ENCODE peak calls at places on chromosome 17, in five cellular contexts. E is endodermal cell, D is upper lobe of right lung, X is brain microvascular endothelial cell, W is lower lobe of right lung. O is an unnamed sample.

GRCh38 chr17:33874617-33875060 is 380.4 kb upstream of the CCL2 start:
- DNase-seq in E (peak; percentile 36), D (no peak), X (no peak), W (no peak), O (no peak)

GRCh38 chr17:74202879-74203432 is 522 bp upstream of the RPL38 start:
- DNase-seq in E (no peak), D (no peak), X (no peak), W (no peak), O (no peak)

GRCh38 chr17:8151641-8152111 is 528 bp downstream of the PER1 start:
- DNase-seq in E (peak; percentile 86), D (peak; percentile 93), X (no peak), W (peak; percentile 94), O (no peak)

GRCh38 chr17:66965801-66966528 is 1.5 kb downstream of the CACNG4 start:
- DNase-seq in E (peak; percentile 85), D (no peak), X (no peak), W (no peak), O (no peak)

GRCh38 chr17:8951210-8951609 is 14.3 kb downstream of the PIK3R5 start:
- DNase-seq in E (no peak), D (no peak), X (no peak), W (no peak), O (no peak)

GRCh38 chr17:606501-607243 is 108.0 kb downstream of the VPS53 start:
- DNase-seq in E (no peak), D (no peak), X (no peak), W (no peak), O (no peak)

GRCh38 chr17:44899074-44899782 is at the start of gene EFTUD2:
- DNase-seq in E (peak; percentile 97), D (peak; percentile 96), X (peak; percentile 81), W (peak; percentile 94), O (peak; percentile 96)

GRCh38 chr17:64736804-64737492 is 74.8 kb upstream of the SMURF2 start:
- DNase-seq in E (peak; percentile 80), D (no peak), X (peak; percentile 77), W (no peak), O (no peak)

GRCh38 chr17:75124819-75125162 is 6.8 kb downstream of the NT5C start:
- DNase-seq in E (no peak), D (no peak), X (no peak), W (no peak), O (no peak)

GRCh38 chr17:2250140-2251095 is 53.2 kb downstream of the SMG6 start:
- DNase-seq in E (no peak), D (no peak), X (no peak), W (no peak), O (no peak)

GRCh38 chr17:28901866-28902818 is 737 bp downstream of the DHRS13 start:
- DNase-seq in E (no peak), D (peak; percentile 40), X (no peak), W (peak; percentile 67), O (peak; percentile 24)

GRCh38 chr17:67374329-67375053 is 2.6 kb upstream of the PITPNC1 start:
- DNase-seq in E (peak; percentile 97), D (peak; percentile 93), X (peak; percentile 86), W (peak; percentile 95), O (peak; percentile 67)

DNA sequence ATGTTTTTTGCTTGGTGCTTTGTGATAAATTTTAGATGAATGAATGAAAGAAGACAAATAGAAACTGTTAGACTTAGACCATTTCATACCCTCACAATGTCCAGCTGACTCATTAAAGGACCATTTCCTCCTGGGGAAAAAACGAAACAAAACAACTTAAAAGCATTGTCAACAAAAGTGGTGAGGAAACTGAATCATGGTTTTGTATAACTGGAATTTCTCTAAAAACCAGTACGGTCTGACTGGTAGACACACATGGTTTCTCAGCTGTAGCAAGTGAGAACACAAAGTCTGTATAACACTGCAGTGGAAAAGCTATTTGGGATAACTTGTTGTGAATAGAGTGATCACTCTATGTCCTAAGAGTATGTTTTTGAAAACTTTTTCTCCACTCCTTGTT is 5.3 kb upstream of the DDX52 start:
- DNase-seq in E (no peak), D (no peak), X (peak; percentile 50), W (no peak), O (peak; percentile 23)
- H3K27ac ChIP-seq in E (no peak overlapping the region), D (no peak overlapping the region), X (peak overlapping the region; percentile 56), W (no peak overlapping the region), O (no peak overlapping the region)

GRCh38 chr17:52653014-52653413 is 494.5 kb upstream of the CA10 start:
- DNase-seq in E (no peak), D (no peak), X (no peak), W (no peak), O (no peak)
- TF ChIP-seq CTCF in E (no peak), D (no peak), X (no peak), W (no peak), O (no peak)

GRCh38 chr17:40447148-40447644 is 3.9 kb downstream of the IGFBP4 start:
- DNase-seq in E (no peak), D (no peak), X (no peak), W (no peak), O (no peak)

GRCh38 chr17:40451420-40451819 is 8.2 kb downstream of the IGFBP4 start:
- DNase-seq in E (no peak), D (no peak), X (no peak), W (no peak), O (no peak)

GRCh38 chr17:40450175-40450574 is 6.9 kb downstream of the IGFBP4 start:
- DNase-seq in E (peak; percentile 92), D (no peak), X (no peak), W (no peak), O (peak; percentile 37)

GRCh38 chr17:40448213-40448638 is 5.0 kb downstream of the IGFBP4 start:
- DNase-seq in E (no peak), D (no peak), X (no peak), W (no peak), O (no peak)

GRCh38 chr17:40448639-40449261 is 5.5 kb downstream of the IGFBP4 start:
- DNase-seq in E (no peak), D (peak; percentile 76), X (no peak), W (peak; percentile 76), O (no peak)
- H3K27ac ChIP-seq in E (no peak overlapping the region), D (peak overlapping the region; percentile 90), X (no peak overlapping the region), W (peak overlapping the region; percentile 63), O (peak overlapping the region; percentile 31)

DNA sequence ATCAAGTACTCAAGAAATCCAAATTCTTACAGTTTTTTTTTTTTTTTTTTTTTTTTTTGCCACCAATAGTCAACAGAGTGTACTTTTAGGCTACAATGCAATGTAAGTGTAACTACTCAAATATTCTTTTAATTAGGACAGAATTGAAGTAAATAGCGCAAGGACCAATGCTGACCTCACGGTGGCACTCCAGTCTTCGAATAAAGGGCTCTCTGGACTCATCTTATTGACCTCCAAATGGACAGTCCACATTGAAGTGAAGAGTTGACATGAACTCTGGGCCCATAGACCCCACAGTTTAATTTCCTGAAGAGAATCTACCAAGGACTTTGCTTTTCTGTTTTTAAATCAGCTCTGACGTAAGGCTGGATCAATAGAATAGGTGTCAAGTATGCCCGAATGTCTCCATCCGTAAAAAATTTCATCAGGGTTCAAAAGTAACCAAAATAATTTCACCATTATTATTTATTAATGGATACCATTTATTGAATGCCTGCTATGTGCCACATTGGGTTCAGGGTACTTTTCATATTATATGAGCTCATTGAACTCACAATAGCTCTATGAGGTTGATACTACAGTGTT is 7.3 kb upstream of the DDX52 start:
- DNase-seq in E (peak; percentile 81), D (no peak), X (peak; percentile 40), W (no peak), O (peak; percentile 39)
- TF ChIP-seq CTCF in E (peak; percentile 81), D (peak; percentile 32), X (peak; percentile 68), W (peak; percentile 17), O (peak; percentile 41)

GRCh38 chr17:19938736-19939135 is 38.9 kb downstream of the AKAP10 start:
- DNase-seq in E (no peak), D (no peak), X (no peak), W (no peak), O (no peak)

GRCh38 chr17:19940722-19941464 is 36.7 kb downstream of the AKAP10 start:
- DNase-seq in E (peak; percentile 52), D (no peak), X (peak; percentile 22), W (no peak), O (no peak)

GRCh38 chr17:19937522-19937921 is 40.1 kb downstream of the AKAP10 start:
- DNase-seq in E (no peak), D (no peak), X (no peak), W (no peak), O (no peak)

GRCh38 chr17:19943026-19943425 is 34.6 kb downstream of the AKAP10 start:
- DNase-seq in E (peak; percentile 47), D (no peak), X (no peak), W (no peak), O (no peak)

GRCh38 chr17:19939993-19940721 is 37.5 kb downstream of the AKAP10 start:
- DNase-seq in E (no peak), D (no peak), X (no peak), W (no peak), O (no peak)
- H3K27ac ChIP-seq in E (no peak overlapping the region), D (peak overlapping the region; percentile 2), X (no peak overlapping the region), W (no peak overlapping the region), O (no peak overlapping the region)

DNA sequence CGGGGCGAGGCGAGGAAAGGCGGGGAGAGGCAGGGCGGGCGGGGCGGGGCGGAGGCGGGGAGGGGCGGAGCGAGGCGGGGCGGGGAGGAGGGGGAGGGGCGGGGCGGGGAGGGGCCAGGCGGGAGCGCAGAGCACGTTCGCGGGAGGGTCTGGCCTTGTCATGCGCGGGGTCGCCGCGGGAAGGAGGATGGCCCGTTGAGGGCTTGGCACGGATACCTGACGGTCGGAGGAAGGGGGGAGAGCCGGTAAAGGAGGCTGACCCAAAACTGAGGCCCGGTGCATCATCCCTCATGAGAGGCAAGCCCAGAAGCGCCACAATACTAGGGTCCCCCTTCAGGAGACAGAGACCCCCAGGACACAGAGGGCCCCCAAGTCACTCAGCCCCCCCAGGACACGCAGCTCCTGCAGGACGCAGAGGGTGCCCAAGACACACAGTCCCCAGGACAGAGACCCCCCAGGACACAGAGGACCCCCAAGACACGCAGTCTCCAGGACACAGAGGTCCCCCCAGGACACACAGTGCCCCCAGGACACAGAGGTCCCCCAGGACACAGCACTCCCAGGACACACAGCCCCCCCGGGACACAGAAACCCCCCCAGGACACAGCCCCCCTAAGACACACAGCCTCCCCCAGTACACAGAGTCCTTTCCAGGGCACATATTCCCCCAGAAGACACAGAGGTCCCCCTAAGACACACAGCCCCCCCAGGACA is 674 bp upstream of the WDR45B start:
- DNase-seq in E (no peak), D (peak; percentile 82), X (no peak), W (peak; percentile 78), O (peak; percentile 67)
- TF ChIP-seq CTCF in E (no peak), D (no peak), X (no peak), W (no peak), O (no peak)

GRCh38 chr17:47676510-47676909 is 17.5 kb upstream of the TBKBP1 start:
- DNase-seq in E (no peak), D (no peak), X (no peak), W (no peak), O (no peak)
- H3K27ac ChIP-seq in E (no peak overlapping the region), D (no peak overlapping the region), X (no peak overlapping the region), W (no peak overlapping the region), O (no peak overlapping the region)

DNA sequence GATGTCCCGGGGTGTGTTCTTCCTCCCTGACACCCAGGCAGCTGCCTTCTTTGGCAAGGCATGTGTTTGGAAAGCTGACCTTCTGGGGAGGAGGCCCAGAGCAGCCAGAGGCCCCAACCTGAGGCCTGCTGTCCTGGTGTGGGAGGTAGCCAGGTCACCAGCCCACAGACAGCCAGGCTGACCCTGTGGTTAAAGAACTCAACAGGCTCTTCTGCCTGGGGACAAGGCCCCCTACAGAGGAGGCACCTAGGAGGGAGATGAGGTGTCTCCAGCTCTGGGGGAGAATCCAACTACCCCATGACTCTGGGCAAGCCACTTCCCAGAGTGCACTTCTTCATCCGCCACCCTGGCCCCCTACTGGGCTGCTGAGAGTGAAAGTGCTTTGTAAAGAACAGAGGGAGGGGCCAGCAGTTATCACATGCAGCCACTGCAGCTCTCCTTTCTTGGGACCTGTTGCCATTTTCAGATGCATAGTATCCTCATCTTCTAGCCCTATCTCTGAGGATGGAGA is 13.1 kb upstream of the SREBF1 start:
- DNase-seq in E (peak; percentile 87), D (no peak), X (peak; percentile 76), W (peak; percentile 70), O (no peak)
- TF ChIP-seq CTCF in E (no peak), D (peak; percentile 29), X (peak; percentile 66), W (peak; percentile 32), O (no peak)

O was measured in RWPE1.